ENCODE peak calls at places on chromosomes 13 and 19, in ten cellular contexts. V is colonic mucosa; K is spleen; X is stomach; Y is tibial nerve; O is heart left ventricle; J is CD8-positive, alpha-beta memory T cell; G is OCI-LY7; T is naive thymus-derived CD4-positive, alpha-beta T cell; Z is body of pancreas. F is an unnamed sample.
A peak's percentile ranks its signal among the peaks of the same experiment; 100 is the strongest.

GRCh38 chr19:19461306-19461670 is 54.1 kb downstream of the TSSK6 start:
- DNase-seq in Y (no peak), K (no peak), J (no peak), Z (no peak), O (no peak), X (no peak), V (no peak), G (no peak), T (no peak), F (no peak)

GRCh38 chr19:51196181-51196580 is 28.7 kb upstream of the CD33 start:
- DNase-seq in G (no peak), T (no peak), Y (no peak), Z (no peak), K (no peak), X (no peak), O (no peak), J (no peak), V (no peak), F (no peak)

GRCh38 chr19:30755581-30755980 is 383.4 kb downstream of the ZNF536 start:
- DNase-seq in X (no peak), J (no peak), Z (no peak), V (no peak), G (no peak), T (no peak), K (no peak), O (no peak), Y (no peak), F (no peak)

GRCh38 chr13:32007494-32007893 is 24.1 kb upstream of the FRY start:
- DNase-seq in G (no peak), O (no peak), K (no peak), T (no peak), Z (no peak), X (no peak), V (no peak), Y (no peak), J (no peak), F (no peak)

GRCh38 chr13:40350283-40350992 is 316.0 kb downstream of the FOXO1 start:
- DNase-seq in J (no peak), G (no peak), O (no peak), X (no peak), Y (no peak), K (no peak), V (no peak), Z (no peak), T (no peak), F (no peak)

GRCh38 chr19:283395-283794 is 7.8 kb downstream of the PLPP2 start:
- DNase-seq in V (no peak), O (no peak), Z (no peak), T (no peak), K (no peak), Y (no peak), G (no peak), X (no peak), J (no peak), F (no peak)

GRCh38 chr19:43934055-43934984 is 762 bp downstream of the ZNF45 start:
- DNase-seq in T (no peak), G (no peak), O (no peak), Z (no peak), Y (no peak), X (no peak), J (no peak), K (no peak), V (no peak), F (no peak)

GRCh38 chr13:51760592-51760991 is 43.4 kb downstream of the DHRS12 start:
- DNase-seq in O (no peak), T (no peak), Y (no peak), V (no peak), J (no peak), G (no peak), Z (no peak), X (no peak), K (no peak), F (no peak)

GRCh38 chr13:84574851-84575250 is 692.6 kb upstream of the SLITRK1 start:
- DNase-seq in G (no peak), Z (no peak), K (no peak), T (no peak), X (no peak), J (no peak), V (no peak), Y (no peak), O (no peak), F (no peak)

GRCh38 chr13:99289674-99290337 is 17.4 kb downstream of the GPR183 start:
- DNase-seq in O (no peak), G (no peak), J (no peak), X (no peak), Z (no peak), V (no peak), Y (no peak), T (no peak), K (no peak), F (no peak)

GRCh38 chr13:90702050-90702449 is 645.4 kb upstream of the MIR17HG start:
- DNase-seq in Y (no peak), O (no peak), T (no peak), G (no peak), V (no peak), K (no peak), X (no peak), Z (no peak), J (no peak), F (no peak)

GRCh38 chr13:48094404-48094780 is 512 bp downstream of the MED4 start:
- DNase-seq in X (no peak), Y (no peak), J (no peak), K (no peak), G (peak; percentile 22), O (no peak), T (no peak), Z (no peak), V (no peak), F (no peak)

GRCh38 chr13:72508392-72508791 is 219.0 kb downstream of the MZT1 start:
- DNase-seq in Z (no peak), G (no peak), X (no peak), J (no peak), O (no peak), K (no peak), T (no peak), Y (no peak), V (no peak), F (no peak)

GRCh38 chr19:14507704-14508246 is 10.4 kb downstream of the DNAJB1 start:
- DNase-seq in V (no peak), T (no peak), X (no peak), J (no peak), O (no peak), G (no peak), Z (no peak), Y (no peak), K (no peak), F (no peak)

GRCh38 chr13:77384999-77385398 is 58.1 kb upstream of the MYCBP2 start:
- DNase-seq in Z (no peak), K (no peak), X (no peak), V (no peak), J (no peak), G (no peak), T (no peak), O (no peak), Y (no peak), F (no peak)

GRCh38 chr19:23882493-23882892 is 32.2 kb upstream of the ZNF726 start:
- DNase-seq in X (peak; percentile 56), V (peak; percentile 33), K (no peak), J (no peak), O (no peak), Z (no peak), G (no peak), T (no peak), Y (no peak), F (no peak)
- H3K9me3 ChIP-seq in X (no peaks in the 10 kb centered on the region), V (no peaks in the 10 kb centered on the region), K (peaks cover 75% of the 10 kb centered on the region), J (no peaks in the 10 kb centered on the region), O (peaks cover 4% of the 10 kb centered on the region), Z (no peaks in the 10 kb centered on the region), G (no peaks in the 10 kb centered on the region), T (no peaks in the 10 kb centered on the region), Y (peaks cover 36% of the 10 kb centered on the region), F (no peaks in the 10 kb centered on the region)

GRCh38 chr19:54729416-54730188 is 5.4 kb downstream of the KIR3DL3 start:
- DNase-seq in Y (no peak), G (no peak), Z (no peak), J (no peak), O (no peak), T (no peak), V (no peak), X (no peak), K (no peak), F (no peak)

GRCh38 chr19:54728167-54728566 is 3.9 kb downstream of the KIR3DL3 start:
- DNase-seq in Y (no peak), O (no peak), K (no peak), Z (no peak), V (no peak), G (no peak), T (no peak), J (no peak), X (no peak), F (no peak)

GRCh38 chr19:54725321-54725720 is 1.1 kb downstream of the KIR3DL3 start:
- DNase-seq in X (no peak), J (no peak), O (no peak), Y (no peak), T (no peak), V (no peak), K (no peak), G (no peak), Z (no peak), F (no peak)

GRCh38 chr19:54724644-54725043 is 402 bp downstream of the KIR3DL3 start:
- DNase-seq in J (no peak), X (no peak), K (no peak), O (no peak), Y (no peak), T (no peak), G (no peak), V (no peak), Z (no peak), F (no peak)

GRCh38 chr19:54727562-54727961 is 3.3 kb downstream of the KIR3DL3 start:
- DNase-seq in G (no peak), V (no peak), K (no peak), J (no peak), X (no peak), Z (no peak), O (no peak), Y (no peak), T (no peak), F (no peak)
- H3K9me3 ChIP-seq in G (no peaks in the 10 kb centered on the region), V (no peaks in the 10 kb centered on the region), K (peaks cover 13% of the 10 kb centered on the region), J (no peaks in the 10 kb centered on the region), X (no peaks in the 10 kb centered on the region), Z (no peaks in the 10 kb centered on the region), O (peaks cover 7% of the 10 kb centered on the region), Y (peaks cover 21% of the 10 kb centered on the region), T (no peaks in the 10 kb centered on the region), F (no peaks in the 10 kb centered on the region)

GRCh38 chr19:36508325-36508724 is 19.0 kb upstream of the ZNF566 start:
- DNase-seq in O (no peak), K (no peak), J (no peak), Y (no peak), G (no peak), V (no peak), Z (no peak), T (no peak), X (no peak), F (no peak)
- H3K9me3 ChIP-seq in O (peaks cover 90% of the 10 kb centered on the region), K (peaks cover 100% of the 10 kb centered on the region), J (peaks cover 28% of the 10 kb centered on the region), Y (peaks cover 100% of the 10 kb centered on the region), G (peaks cover 20% of the 10 kb centered on the region), V (peaks cover 11% of the 10 kb centered on the region), Z (no peaks in the 10 kb centered on the region), T (peaks cover 4% of the 10 kb centered on the region), X (peaks cover 54% of the 10 kb centered on the region), F (peaks cover 49% of the 10 kb centered on the region)

DNA sequence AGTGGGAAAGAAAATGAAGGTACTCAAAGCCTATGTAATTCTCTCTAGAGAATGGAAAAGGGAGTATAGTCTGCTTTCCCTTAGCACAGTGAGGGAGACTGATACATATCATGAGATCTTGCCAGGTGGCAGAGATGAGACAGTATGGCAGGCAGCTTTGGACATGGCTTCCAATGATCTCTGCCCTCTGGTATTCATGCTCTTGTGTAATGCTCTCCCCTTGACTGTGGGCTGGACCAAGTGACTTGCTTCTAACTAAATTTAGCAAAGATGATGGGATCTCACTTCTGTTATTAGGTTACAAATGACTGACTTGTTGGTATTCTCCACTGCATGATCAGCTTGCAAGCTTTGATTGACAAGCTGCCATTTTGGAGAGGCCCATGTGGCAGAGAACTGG is 10.2 kb downstream of the ZNF132 start:
- DNase-seq in X (no peak), J (no peak), G (no peak), V (no peak), Y (no peak), T (no peak), K (no peak), O (no peak), Z (no peak), F (no peak)
- H3K9me3 ChIP-seq in X (peaks cover 62% of the 10 kb centered on the region), J (peaks cover 64% of the 10 kb centered on the region), G (no peaks in the 10 kb centered on the region), V (peaks cover 20% of the 10 kb centered on the region), Y (peaks cover 99% of the 10 kb centered on the region), T (peaks cover 23% of the 10 kb centered on the region), K (peaks cover 99% of the 10 kb centered on the region), O (peaks cover 91% of the 10 kb centered on the region), Z (no peaks in the 10 kb centered on the region), F (peaks cover 59% of the 10 kb centered on the region)